ENCODE peak calls at places on chromosome 11, in ten cellular contexts. W, M, Z, K, E, X, H, O, A and S are unnamed samples.

GRCh38 chr11:128553662-128554392 is 33.5 kb downstream of the ETS1 start:
- DNase-seq in A (no peak), Z (no peak), E (peak; percentile 65), K (peak; percentile 6), H (no peak), W (peak; percentile 52), X (no peak), M (no peak), O (no peak), S (peak; percentile 66)

GRCh38 chr11:2944953-2945756 is 15.9 kb upstream of the PHLDA2 start:
- DNase-seq in X (no peak), M (peak; percentile 54), A (peak; percentile 83), Z (peak; percentile 97), E (peak; percentile 88), K (no peak), W (peak; percentile 92), H (no peak), O (peak; percentile 45), S (peak; percentile 59)

GRCh38 chr11:72721689-72722049 is 30.5 kb downstream of the ARAP1 start:
- DNase-seq in O (peak; percentile 30), E (no peak), W (peak; percentile 45), M (no peak), H (no peak), X (peak; percentile 14), A (no peak), Z (peak; percentile 85), K (no peak), S (no peak)

GRCh38 chr11:280762-281485 is 2.7 kb downstream of the NLRP6 start:
- DNase-seq in H (no peak), O (no peak), M (no peak), X (no peak), Z (no peak), E (no peak), A (no peak), K (peak; percentile 37), W (no peak), S (no peak)

GRCh38 chr11:94519478-94520084 is 7.3 kb downstream of the C11orf97 start:
- DNase-seq in A (no peak), H (peak; percentile 16), O (no peak), W (peak; percentile 39), X (no peak), E (peak; percentile 42), M (no peak), Z (no peak), K (no peak), S (peak; percentile 64)

GRCh38 chr11:1569251-1569780 is 2.8 kb downstream of the DUSP8 start:
- DNase-seq in H (no peak), K (no peak), E (no peak), Z (no peak), W (no peak), M (no peak), O (no peak), A (no peak), X (no peak), S (no peak)

GRCh38 chr11:25377466-25377865 is 880.6 kb downstream of the LUZP2 start:
- DNase-seq in E (no peak), O (no peak), W (no peak), X (no peak), A (no peak), H (no peak), Z (no peak), M (no peak), K (no peak), S (no peak)

GRCh38 chr11:86177319-86177718 is 67.2 kb upstream of the EED start:
- DNase-seq in M (no peak), H (no peak), O (no peak), W (no peak), A (no peak), K (no peak), E (no peak), Z (no peak), X (no peak), S (no peak)

GRCh38 chr11:22304337-22304961 is 33.7 kb upstream of the SLC17A6 start:
- DNase-seq in K (peak; percentile 52), A (no peak), O (no peak), Z (no peak), E (peak; percentile 30), H (peak; percentile 25), M (peak; percentile 4), W (peak; percentile 43), X (no peak), S (peak; percentile 43)

GRCh38 chr11:19723572-19724342 is 11.1 kb downstream of the NAV2 start:
- DNase-seq in E (no peak), M (peak; percentile 31), Z (peak; percentile 72), W (peak; percentile 77), O (peak; percentile 35), X (peak; percentile 27), A (no peak), H (peak; percentile 17), K (no peak), S (peak; percentile 70)

GRCh38 chr11:3160252-3161031 is 4.7 kb downstream of the OSBPL5 start:
- DNase-seq in M (peak; percentile 62), W (peak; percentile 90), Z (peak; percentile 97), A (peak; percentile 79), X (no peak), E (peak; percentile 92), O (no peak), H (peak; percentile 44), K (no peak), S (peak; percentile 93)

GRCh38 chr11:26947379-26947844 is 46.5 kb upstream of the FIBIN start:
- DNase-seq in X (no peak), K (peak; percentile 2), O (no peak), W (no peak), E (no peak), Z (no peak), H (no peak), A (peak; percentile 99), M (peak; percentile 100), S (peak; percentile 89)

GRCh38 chr11:62360685-62361084 is 23.4 kb downstream of the ASRGL1 start:
- DNase-seq in E (no peak), H (no peak), X (no peak), Z (no peak), K (no peak), W (peak; percentile 76), M (no peak), O (no peak), A (no peak), S (no peak)

GRCh38 chr11:46917109-46918086 is 952 bp downstream of the LRP4 start:
- DNase-seq in W (no peak), M (no peak), X (no peak), E (no peak), O (no peak), H (no peak), K (no peak), Z (no peak), A (no peak), S (peak; percentile 9)

GRCh38 chr11:60743058-60743457 is 13.6 kb upstream of the MS4A15 start:
- DNase-seq in E (no peak), K (no peak), W (no peak), X (no peak), O (no peak), M (no peak), H (no peak), Z (no peak), A (no peak), S (no peak)